ENCODE peak calls at places on chromosomes 13 and 19, in seven cellular contexts. S is stomach; R is HCT116; X is DND-41; V is GM23338; P is endothelial cell of umbilical vein; F is CD8-positive, alpha-beta T cell. E is an unnamed sample. For H3K4me1 and H3K36me3, the result is how much of the 10 kb centered on the place peaks cover.

GRCh38 chr19:39237200-39238184 is 7.3 kb downstream of the IFNL3 start:
- DNase-seq in F (no peak), P (no peak), R (peak), X (peak), S (peak), V (peak), E (peak)

GRCh38 chr13:89061821-89062220 is 1390.7 kb downstream of the SLITRK5 start:
- DNase-seq in X (no peak), P (no peak), V (no peak), R (no peak), F (no peak), S (no peak), E (no peak)

GRCh38 chr13:26707122-26708006 is 53.2 kb downstream of the GPR12 start:
- DNase-seq in R (peak), F (no peak), V (peak), S (no peak), P (peak), X (peak), E (no peak)

GRCh38 chr13:38713046-38713445 is 26.2 kb downstream of the FREM2 start:
- DNase-seq in R (no peak), F (no peak), X (no peak), V (no peak), P (no peak), S (no peak), E (no peak)

GRCh38 chr19:51692065-51692915 is 840 bp upstream of the SPACA6 start:
- DNase-seq in X (no peak), P (no peak), S (no peak), V (no peak), F (no peak), R (no peak), E (no peak)

GRCh38 chr19:5126498-5127223 is 157.7 kb downstream of the KDM4B start:
- DNase-seq in S (no peak), F (no peak), P (no peak), V (no peak), X (no peak), R (no peak), E (no peak)

GRCh38 chr13:113942591-113943103 is 31.2 kb downstream of the C13orf46 start:
- DNase-seq in R (no peak), S (no peak), X (no peak), P (no peak), V (no peak), F (no peak), E (no peak)

GRCh38 chr19:38729653-38730469 is 14.4 kb downstream of the CAPN12 start:
- DNase-seq in X (peak), S (peak), P (peak), F (peak), R (peak), V (peak), E (peak)

GRCh38 chr19:12952488-12953455 is 4.3 kb downstream of the GADD45GIP1 start:
- DNase-seq in V (no peak), X (no peak), R (no peak), F (no peak), P (peak), S (no peak), E (no peak)

GRCh38 chr13:78317030-78317429 is 286.3 kb downstream of the POU4F1 start:
- DNase-seq in V (peak), F (no peak), P (no peak), R (no peak), X (no peak), S (no peak), E (no peak)

GRCh38 chr19:2734589-2735288 is 5.1 kb downstream of the SLC39A3 start:
- DNase-seq in V (no peak), P (no peak), S (no peak), F (no peak), R (no peak), X (no peak), E (no peak)

DNA sequence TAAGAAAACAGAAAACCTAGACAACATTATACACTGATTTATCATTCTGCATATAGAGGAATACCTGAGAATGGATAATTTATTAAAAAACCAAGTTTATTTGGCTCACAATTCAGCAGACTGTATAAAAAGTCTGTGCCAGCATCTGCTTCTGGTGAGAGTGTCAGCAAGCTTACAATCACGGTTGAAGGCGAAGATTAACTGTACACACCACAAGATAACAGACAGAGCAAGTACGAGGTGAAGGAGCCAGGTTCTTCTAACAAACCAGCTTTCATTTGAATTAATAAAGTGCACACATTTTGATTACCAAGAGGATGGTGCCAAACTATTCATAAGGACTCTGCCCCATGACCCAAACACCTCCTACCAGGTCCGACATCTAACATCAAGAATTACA is 28.8 kb downstream of the ZNF91 start:
- DNase-seq in F (no peak), P (no peak), X (no peak), S (no peak), V (no peak), R (no peak), E (no peak)
- TF ChIP-seq CTCF in F (no peak), P (no peak), X (no peak), S (no peak), V (no peak), R (no peak), E (no peak)

GRCh38 chr13:31918707-31919106 is 112.9 kb upstream of the FRY start:
- DNase-seq in S (no peak), F (no peak), V (no peak), R (no peak), P (no peak), X (no peak), E (no peak)
- H3K4me1 ChIP-seq in S (under half), F (under half), V (under half), R (under half), P (under half), X (under half), E (under half)

GRCh38 chr19:35265126-35265995 is 3.4 kb upstream of the USF2 start:
- DNase-seq in X (no peak), V (no peak), F (no peak), P (no peak), R (no peak), S (peak), E (peak)

GRCh38 chr19:35268546-35269424 is at the start of gene USF2:
- DNase-seq in S (peak), R (peak), P (peak), X (peak), F (peak), V (peak), E (peak)

GRCh38 chr19:35266149-35266903 is 2.4 kb upstream of the USF2 start:
- DNase-seq in X (no peak), P (no peak), S (no peak), V (no peak), R (no peak), F (no peak), E (peak)

GRCh38 chr19:35267818-35268545 is 780 bp upstream of the USF2 start:
- DNase-seq in R (peak), V (peak), X (peak), F (peak), S (peak), P (peak), E (peak)

DNA sequence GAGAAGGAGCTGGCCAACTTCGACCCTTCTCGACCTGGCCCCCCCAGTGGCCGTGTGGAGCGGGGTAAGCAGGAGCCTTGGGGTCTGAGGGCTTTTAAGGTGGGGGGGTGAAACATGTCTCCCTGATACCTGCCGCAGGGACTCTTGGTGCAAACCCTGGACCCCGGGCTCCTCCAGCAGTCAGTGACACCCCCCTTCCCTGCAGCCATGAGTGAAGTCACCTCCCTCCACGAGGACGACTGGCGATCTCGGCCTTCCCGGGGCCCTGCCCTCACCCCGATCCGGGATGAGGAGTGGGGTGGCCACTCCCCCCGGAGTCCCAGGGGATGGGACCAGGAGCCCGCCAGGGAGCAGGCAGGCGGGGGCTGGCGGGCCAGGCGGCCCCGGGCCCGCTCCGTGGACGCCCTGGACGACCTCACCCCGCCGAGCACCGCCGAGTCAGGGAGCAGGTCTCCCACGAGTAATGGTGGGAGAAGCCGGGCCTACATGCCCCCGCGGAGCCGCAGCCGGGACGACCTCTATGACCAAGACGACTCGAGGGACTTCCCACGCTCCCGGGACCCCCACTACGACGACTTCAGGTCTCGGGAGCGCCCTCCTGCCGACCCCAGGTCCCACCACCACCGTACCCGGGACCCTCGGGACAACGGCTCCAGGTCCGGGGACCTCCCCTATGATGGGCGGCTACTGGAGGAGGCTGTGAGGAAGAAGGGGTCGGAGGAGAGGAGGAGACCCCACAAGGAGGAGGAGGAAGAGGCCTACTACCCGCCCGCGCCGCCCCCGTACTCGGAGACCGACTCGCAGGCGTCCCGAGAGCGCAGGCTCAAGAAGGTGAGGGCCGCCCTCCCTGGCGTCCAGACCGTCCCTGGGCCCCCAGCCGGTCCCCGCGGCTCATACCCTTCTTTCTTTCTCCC is 1.6 kb upstream of the USF2 start:
- DNase-seq in P (peak), V (peak), S (no peak), F (no peak), X (peak), R (no peak), E (peak)
- H3K36me3 ChIP-seq in P (under half), V (under half), S (under half), F (under half), X (under half), R (under half), E (half or more)

GRCh38 chr13:23467048-23467931 is 33.8 kb upstream of the SACS start:
- DNase-seq in P (no peak), X (no peak), F (no peak), R (no peak), V (no peak), S (no peak), E (no peak)
- TF ChIP-seq CTCF in P (no peak), X (no peak), F (no peak), R (no peak), V (no peak), S (no peak), E (no peak)